ENCODE peak calls at places on chromosomes 16 and 17, in ten cellular contexts. U is Kasumi-1; F is naive thymus-derived CD8-positive, alpha-beta T cell; O is cardiac septum; X is stimulated activated CD4-positive, alpha-beta T cell treated with anti-CD3 and anti-CD28 coated beads, Interleukin-4, amount 100 ng/mL, for 4 hours; Q is H7; C is EL; N is germinal center; Y is DMS 273 treated with DMSO at 0.1 percent for 48 hours; K is glutamatergic neuron. Z is an unnamed sample.

GRCh38 chr16:35754391-35755369 is 2295.3 kb downstream of the TP53TG3F start:
- DNase-seq in O (no peak), N (no peak), F (no peak), K (no peak), Q (no peak), Y (no peak), X (no peak), U (no peak), C (no peak), Z (no peak)

GRCh38 chr17:67891481-67892119 is 66.3 kb downstream of the BPTF start:
- DNase-seq in Y (peak), U (peak), X (no peak), C (peak), O (no peak), F (no peak), N (no peak), K (peak), Q (no peak), Z (no peak)

GRCh38 chr16:66409156-66409555 is 17.9 kb upstream of the BEAN1 start:
- DNase-seq in C (peak), F (no peak), U (no peak), Y (no peak), K (no peak), X (no peak), Q (no peak), N (no peak), O (no peak), Z (no peak)

GRCh38 chr16:67677712-67678111 is 11.1 kb downstream of the C16orf86 start:
- DNase-seq in Y (no peak), K (no peak), O (no peak), X (no peak), N (no peak), C (no peak), F (no peak), Q (peak), U (no peak), Z (no peak)

GRCh38 chr17:82418001-82418986 is at the start of the genes HEXD and OGFOD3:
- DNase-seq in U (peak), N (peak), Q (peak), Y (peak), X (peak), F (peak), C (peak), O (peak), K (peak), Z (peak)

GRCh38 chr17:4934173-4934979 is 2.3 kb downstream of the GP1BA start:
- DNase-seq in Y (no peak), U (peak), X (no peak), Q (peak), N (no peak), O (no peak), C (peak), F (no peak), K (no peak), Z (peak)

GRCh38 chr16:66603537-66604375 is 748 bp upstream of the CMTM3 start:
- DNase-seq in Q (peak), C (peak), U (peak), K (peak), N (no peak), O (no peak), Y (no peak), X (peak), F (peak), Z (peak)

GRCh38 chr16:56945847-56946527 is 14.0 kb downstream of the HERPUD1 start:
- DNase-seq in C (no peak), X (no peak), F (no peak), O (no peak), Q (no peak), N (no peak), K (no peak), Y (no peak), U (no peak), Z (no peak)

GRCh38 chr17:29524692-29525091 is 42.1 kb downstream of the ABHD15 start:
- DNase-seq in X (no peak), K (no peak), U (no peak), F (no peak), C (no peak), Q (no peak), N (no peak), O (no peak), Y (no peak), Z (no peak)

GRCh38 chr16:89122322-89122831 is 28.7 kb downstream of the ACSF3 start:
- DNase-seq in U (no peak), C (no peak), Y (no peak), N (peak), O (no peak), Q (no peak), F (peak), X (peak), K (peak), Z (no peak)

GRCh38 chr17:2068101-2068518 is 13.2 kb downstream of the HIC1 start:
- DNase-seq in C (peak), Y (no peak), Q (no peak), O (no peak), N (no peak), F (no peak), X (no peak), K (no peak), U (no peak), Z (no peak)

GRCh38 chr17:35969558-35970442 is 11.5 kb downstream of the CCL16 start:
- DNase-seq in O (peak), C (peak), K (peak), N (peak), X (peak), Y (peak), U (peak), Q (peak), F (peak), Z (peak)

GRCh38 chr16:85412911-85413520 is 200.1 kb upstream of the GSE1 start:
- DNase-seq in Q (no peak), K (peak), O (peak), X (no peak), Y (no peak), N (no peak), F (no peak), C (no peak), U (no peak), Z (no peak)

GRCh38 chr17:75587718-75588545 is at the start of gene MYO15B:
- DNase-seq in X (peak), N (peak), U (peak), Y (no peak), C (no peak), Q (peak), O (peak), K (peak), F (peak), Z (peak)

GRCh38 chr16:70472786-70473433 is 18.5 kb downstream of the FCSK start:
- DNase-seq in X (no peak), F (no peak), C (no peak), Y (no peak), K (no peak), O (no peak), U (no peak), Q (peak), N (no peak), Z (no peak)

GRCh38 chr17:41888332-41888965 is 23.2 kb upstream of the KLHL11 start:
- DNase-seq in C (no peak), U (no peak), O (no peak), N (no peak), Q (no peak), X (no peak), K (no peak), F (no peak), Y (no peak), Z (no peak)

GRCh38 chr17:9199474-9200196 is 178.3 kb downstream of the NTN1 start:
- DNase-seq in O (no peak), X (no peak), Y (no peak), K (no peak), U (no peak), F (no peak), Q (peak), N (no peak), C (no peak), Z (no peak)

GRCh38 chr17:7703584-7704574 is 1.1 kb upstream of the EFNB3 start:
- DNase-seq in U (no peak), Y (no peak), N (no peak), Q (peak), X (no peak), O (no peak), F (peak), C (no peak), K (peak), Z (no peak)

GRCh38 chr17:33109331-33110072 is 117.9 kb downstream of the SPACA3 start:
- DNase-seq in Y (no peak), K (no peak), U (no peak), C (no peak), Q (no peak), F (no peak), O (no peak), N (no peak), X (no peak), Z (no peak)

GRCh38 chr17:80429356-80430275 is 14.6 kb downstream of the ENDOV start:
- DNase-seq in U (no peak), X (no peak), F (no peak), C (no peak), K (no peak), O (no peak), Q (no peak), Y (no peak), N (no peak), Z (no peak)

GRCh38 chr17:39754958-39755549 is 17.3 kb downstream of the GRB7 start:
- DNase-seq in K (no peak), N (no peak), Y (no peak), C (peak), O (no peak), U (no peak), X (no peak), F (no peak), Q (peak), Z (no peak)

GRCh38 chr17:75722076-75722475 is 817 bp downstream of the ITGB4 start:
- DNase-seq in C (no peak), K (no peak), U (no peak), N (no peak), F (no peak), X (no peak), O (no peak), Q (peak), Y (no peak), Z (no peak)

GRCh38 chr17:40456396-40456951 is 13.2 kb downstream of the IGFBP4 start:
- DNase-seq in Y (no peak), O (no peak), Q (no peak), N (no peak), C (no peak), U (no peak), F (no peak), K (no peak), X (no peak), Z (no peak)

GRCh38 chr16:2473999-2474876 is 689 bp upstream of the TBC1D24 start:
- DNase-seq in C (peak), Q (peak), Y (no peak), X (peak), O (no peak), N (peak), F (peak), U (no peak), K (peak), Z (peak)

GRCh38 chr16:54050281-54051210 is 236.0 kb downstream of the IRX3 start:
- DNase-seq in F (no peak), U (peak), Q (peak), N (no peak), C (no peak), O (no peak), X (no peak), Y (no peak), K (no peak), Z (peak)

GRCh38 chr16:14510939-14511797 is 118.9 kb downstream of the PARN start:
- DNase-seq in K (no peak), Y (no peak), O (no peak), U (no peak), X (no peak), Q (no peak), F (no peak), C (peak), N (no peak), Z (no peak)

GRCh38 chr17:42586514-42587230 is 9.1 kb upstream of the PSMC3IP start:
- DNase-seq in C (no peak), F (no peak), N (peak), U (no peak), K (no peak), Y (no peak), X (no peak), O (no peak), Q (no peak), Z (no peak)

GRCh38 chr17:60857521-60857920 is 179.9 kb downstream of the BCAS3 start:
- DNase-seq in F (no peak), K (no peak), C (no peak), O (no peak), Q (no peak), N (no peak), X (no peak), Y (no peak), U (no peak), Z (no peak)

GRCh38 chr17:50421308-50422031 is 4.5 kb upstream of the ACSF2 start:
- DNase-seq in N (peak), C (peak), K (no peak), Q (no peak), X (no peak), O (no peak), U (peak), F (peak), Y (no peak), Z (peak)

GRCh38 chr17:40323317-40323716 is 14.3 kb downstream of the RARA start:
- DNase-seq in K (no peak), U (no peak), X (no peak), C (no peak), N (no peak), Y (no peak), F (no peak), O (no peak), Q (peak), Z (no peak)

GRCh38 chr16:48218473-48218872 is 25.6 kb upstream of the LONP2 start:
- DNase-seq in F (no peak), X (no peak), U (no peak), C (no peak), O (no peak), N (no peak), Q (no peak), K (no peak), Y (no peak), Z (no peak)

GRCh38 chr17:74211929-74212261 is 1.5 kb upstream of the TTYH2 start:
- DNase-seq in F (no peak), O (no peak), Q (no peak), Y (no peak), X (no peak), C (peak), N (no peak), K (no peak), U (no peak), Z (no peak)

GRCh38 chr17:64504769-64505319 is 1.2 kb downstream of the DDX5 start:
- DNase-seq in F (no peak), Y (no peak), C (peak), O (no peak), Q (no peak), U (no peak), N (no peak), K (no peak), X (no peak), Z (no peak)

GRCh38 chr16:82061861-82062525 is 26.9 kb downstream of the HSD17B2 start:
- DNase-seq in C (peak), Y (no peak), O (no peak), U (peak), Q (peak), F (peak), N (peak), K (no peak), X (no peak), Z (peak)

GRCh38 chr16:53545433-53545832 is 42.4 kb upstream of the AKTIP start:
- DNase-seq in O (no peak), U (peak), N (no peak), X (peak), Y (no peak), Q (no peak), K (no peak), F (peak), C (no peak), Z (no peak)

GRCh38 chr17:60247836-60248461 is 98.2 kb downstream of the CA4 start:
- DNase-seq in Y (no peak), U (no peak), C (no peak), F (no peak), Q (no peak), X (no peak), K (no peak), N (no peak), O (no peak), Z (no peak)

GRCh38 chr17:75459590-75460267 is 3.3 kb downstream of the TMEM94 start:
- DNase-seq in F (no peak), C (no peak), N (no peak), Y (no peak), Q (peak), O (no peak), K (no peak), X (no peak), U (no peak), Z (no peak)

GRCh38 chr17:17467720-17468119 is 9.1 kb upstream of the MED9 start:
- DNase-seq in C (peak), U (no peak), O (no peak), X (no peak), N (no peak), Q (no peak), Y (no peak), K (peak), F (no peak), Z (no peak)

GRCh38 chr17:8151641-8152111 is 528 bp downstream of the PER1 start:
- DNase-seq in C (peak), Q (no peak), O (peak), K (peak), X (no peak), Y (no peak), U (peak), N (peak), F (peak), Z (no peak)

Z was measured in AML-193.